ENCODE peak calls at places on chromosomes 2 and 18, in four cellular contexts. H, J, Z and K are unnamed samples.
A peak's percentile ranks its signal among the peaks of the same experiment; 100 is the strongest.

GRCh38 chr2:171383141-171383540 is 50.6 kb downstream of the METTL8 start:
- DNase-seq in J (no peak), Z (no peak), H (no peak), K (no peak)

GRCh38 chr2:63424329-63425078 is 163.8 kb downstream of the WDPCP start:
- DNase-seq in H (no peak), Z (no peak), J (no peak), K (no peak)

GRCh38 chr2:207317358-207317984 is 151.7 kb upstream of the KLF7 start:
- DNase-seq in Z (no peak), H (no peak), J (no peak), K (no peak)

GRCh38 chr18:35026407-35027061 is 14.7 kb upstream of the MAPRE2 start:
- DNase-seq in J (no peak), H (peak; percentile 19), Z (no peak), K (no peak)

GRCh38 chr2:143261986-143262784 is 133.0 kb downstream of the ARHGAP15 start:
- DNase-seq in J (no peak), Z (peak; percentile 38), H (peak; percentile 62), K (peak; percentile 48)

GRCh38 chr2:139867601-139868226 is 1087.5 kb upstream of the NXPH2 start:
- DNase-seq in Z (no peak), J (no peak), H (no peak), K (no peak)

GRCh38 chr2:53896864-53897263 is 37.1 kb upstream of the GPR75 start:
- DNase-seq in Z (no peak), J (peak; percentile 6), H (no peak), K (no peak)

GRCh38 chr2:205975082-205975949 is 110.7 kb downstream of the INO80D start:
- DNase-seq in H (no peak), Z (no peak), J (no peak), K (no peak)

GRCh38 chr2:46849741-46850474 is 65.7 kb downstream of the MCFD2 start:
- DNase-seq in J (peak; percentile 78), H (no peak), Z (peak; percentile 76), K (no peak)

GRCh38 chr2:101704816-101705565 is 7.5 kb downstream of the MAP4K4 start:
- DNase-seq in J (no peak), Z (no peak), H (no peak), K (no peak)

GRCh38 chr2:85695691-85696668 is 1.8 kb downstream of the GNLY start:
- DNase-seq in Z (no peak), J (no peak), H (no peak), K (no peak)

GRCh38 chr2:15560404-15560987 is 638 bp downstream of the NBAS start:
- DNase-seq in Z (no peak), H (no peak), J (no peak), K (no peak)

GRCh38 chr2:130824492-130825061 is 12.1 kb upstream of the ARHGEF4 start:
- DNase-seq in Z (peak; percentile 27), H (peak; percentile 83), J (peak; percentile 95), K (no peak)

GRCh38 chr18:685438-685837 is 27.0 kb downstream of the ENOSF1 start:
- DNase-seq in J (no peak), Z (no peak), H (no peak), K (no peak)

GRCh38 chr2:44746856-44747612 is 194.5 kb upstream of the SIX3 start:
- DNase-seq in H (no peak), J (no peak), Z (no peak), K (no peak)

GRCh38 chr18:11981633-11982366 is 493 bp downstream of the IMPA2 start:
- DNase-seq in Z (peak; percentile 74), H (peak; percentile 5), J (no peak), K (peak; percentile 75)

GRCh38 chr2:27182346-27182745 is 29.5 kb upstream of the ATRAID start:
- DNase-seq in J (peak; percentile 59), H (no peak), Z (no peak), K (no peak)